ENCODE peak calls at places on chromosomes 12 and 14, in nine cellular contexts. B is HS-27A, A is GM13977, N is HEK293T, T is endothelial cell of umbilical vein, U is nucleus accumbens, J is memory B cell, Z is HTR-8/SVneo, Y is body of pancreas. L is an unnamed sample.

GRCh38 chr12:85157023-85157626 is 121.0 kb downstream of the LRRIQ1 start:
- DNase-seq in U (no peak), T (peak; percentile 4), Y (no peak), N (no peak), J (no peak), B (no peak), Z (no peak), A (no peak), L (no peak)

GRCh38 chr12:27555928-27556778 is 32.1 kb downstream of the PPFIBP1 start:
- DNase-seq in B (no peak), J (no peak), N (no peak), Y (no peak), T (peak; percentile 91), U (no peak), A (peak; percentile 30), Z (no peak), L (no peak)

GRCh38 chr12:52805739-52806138 is 8.2 kb downstream of the KRT4 start:
- DNase-seq in Y (no peak), Z (no peak), A (no peak), B (no peak), J (no peak), T (no peak), N (no peak), U (no peak), L (no peak)

GRCh38 chr14:20302042-20302761 is 3.5 kb downstream of the TTC5 start:
- DNase-seq in T (no peak), Y (no peak), U (no peak), A (no peak), Z (no peak), N (no peak), B (no peak), J (no peak), L (no peak)

GRCh38 chr14:89290813-89291212 is 126.2 kb downstream of the FOXN3 start:
- DNase-seq in N (no peak), Y (no peak), B (no peak), Z (no peak), J (no peak), A (no peak), U (no peak), T (no peak), L (no peak)

GRCh38 chr12:6982532-6982931 is 11.8 kb downstream of the EMG1 start:
- DNase-seq in Y (no peak), N (no peak), B (no peak), U (no peak), T (no peak), J (no peak), Z (no peak), A (no peak), L (no peak)

GRCh38 chr14:104143521-104144452 is 5.4 kb downstream of the KIF26A start:
- DNase-seq in J (no peak), N (no peak), U (no peak), Z (no peak), B (no peak), Y (peak; percentile 2), T (no peak), A (no peak), L (no peak)

GRCh38 chr12:51191516-51192283 is 18.8 kb upstream of the TFCP2 start:
- DNase-seq in Y (no peak), A (no peak), N (no peak), Z (no peak), B (no peak), U (no peak), T (no peak), J (no peak), L (no peak)

GRCh38 chr12:54384591-54385041 is at the start of gene ZNF385A:
- DNase-seq in Z (no peak), N (no peak), Y (no peak), A (no peak), B (no peak), J (no peak), U (no peak), T (no peak), L (no peak)

GRCh38 chr12:57845478-57846284 is 848 bp downstream of the CTDSP2 start:
- DNase-seq in A (peak; percentile 84), B (peak; percentile 29), N (peak; percentile 53), J (peak; percentile 54), U (peak; percentile 83), Y (peak; percentile 92), Z (peak; percentile 31), T (peak; percentile 54), L (peak; percentile 30)

GRCh38 chr12:61037792-61038191 is 1222.4 kb upstream of the USP15 start:
- DNase-seq in A (no peak), B (no peak), Y (no peak), J (no peak), U (no peak), T (no peak), N (no peak), Z (no peak), L (no peak)

GRCh38 chr12:108446766-108447165 is 68.3 kb upstream of the FICD start:
- DNase-seq in A (no peak), U (no peak), Y (peak; percentile 9), B (no peak), N (no peak), T (no peak), J (no peak), Z (no peak), L (no peak)

GRCh38 chr14:41570415-41571155 is 36.1 kb upstream of the LRFN5 start:
- DNase-seq in T (no peak), N (no peak), J (no peak), Y (no peak), U (no peak), A (no peak), B (no peak), Z (no peak), L (no peak)

GRCh38 chr12:55812088-55812487 is 5.4 kb downstream of the SARNP start:
- DNase-seq in U (no peak), Y (no peak), J (no peak), T (no peak), A (no peak), B (no peak), N (no peak), Z (no peak), L (no peak)

GRCh38 chr14:100762089-100762515 is 35.4 kb downstream of the DLK1 start:
- DNase-seq in T (no peak), Y (no peak), B (no peak), U (no peak), J (no peak), Z (no peak), A (no peak), N (no peak), L (no peak)

GRCh38 chr14:23434488-23435219 is 806 bp downstream of the MYH7 start:
- DNase-seq in A (no peak), Z (no peak), U (no peak), T (no peak), N (no peak), Y (no peak), B (no peak), J (no peak), L (no peak)

GRCh38 chr12:93853698-93854478 is 176.7 kb downstream of the CRADD start:
- DNase-seq in A (no peak), U (no peak), Y (no peak), Z (no peak), T (no peak), J (no peak), B (no peak), N (no peak), L (no peak)

GRCh38 chr12:59500915-59501314 is 94.9 kb upstream of the SLC16A7 start:
- DNase-seq in U (no peak), B (no peak), J (no peak), T (no peak), Z (no peak), N (no peak), Y (no peak), A (no peak), L (no peak)

GRCh38 chr12:52351196-52352059 is 15.9 kb downstream of the KRT85 start:
- DNase-seq in T (no peak), Y (peak; percentile 68), J (no peak), B (no peak), U (peak; percentile 28), N (no peak), Z (no peak), A (no peak), L (peak; percentile 25)

GRCh38 chr12:124786065-124786964 is 77.3 kb downstream of the SCARB1 start:
- DNase-seq in N (peak; percentile 77), U (peak; percentile 79), Z (no peak), Y (peak; percentile 73), B (no peak), J (no peak), T (peak; percentile 86), A (no peak), L (no peak)